ENCODE peak calls at places on chromosome 17, in six cellular contexts. One of them, this sample, is unnamed.

GRCh38 chr17:37642706-37643105 is 540 bp downstream of the DDX52 start:
- DNase-seq in HepG2: no peak
- DNase-seq in H1: no peak
- DNase-seq in SK-N-SH: peak; percentile 19
- DNase-seq in K562: peak; percentile 17
- DNase-seq in GM12878: no peak
- DNase-seq in this sample: no peak

GRCh38 chr17:15409721-15410247 is 57.6 kb downstream of the CDRT4 start:
- DNase-seq in H1: no peak
- DNase-seq in SK-N-SH: no peak
- DNase-seq in HepG2: no peak
- DNase-seq in K562: no peak
- DNase-seq in GM12878: no peak
- DNase-seq in this sample: no peak

GRCh38 chr17:35073183-35073790 is 9.8 kb upstream of the RFFL start:
- DNase-seq in SK-N-SH: no peak
- DNase-seq in HepG2: no peak
- DNase-seq in H1: no peak
- DNase-seq in K562: no peak
- DNase-seq in GM12878: no peak
- DNase-seq in this sample: no peak

GRCh38 chr17:18261146-18261515 is 669 bp downstream of the MIEF2 start:
- DNase-seq in GM12878: no peak
- DNase-seq in HepG2: peak; percentile 24
- DNase-seq in H1: peak; percentile 64
- DNase-seq in K562: peak; percentile 38
- DNase-seq in SK-N-SH: peak; percentile 60
- DNase-seq in this sample: no peak

GRCh38 chr17:27569257-27569722 is 61.7 kb upstream of the LGALS9 start:
- DNase-seq in HepG2: no peak
- DNase-seq in K562: peak; percentile 93
- DNase-seq in SK-N-SH: peak; percentile 64
- DNase-seq in GM12878: no peak
- DNase-seq in H1: peak; percentile 81
- DNase-seq in this sample: peak; percentile 62

GRCh38 chr17:43360739-43361498 is 37.9 kb upstream of the ARL4D start:
- DNase-seq in K562: no peak
- DNase-seq in GM12878: peak; percentile 100
- DNase-seq in H1: peak; percentile 88
- DNase-seq in SK-N-SH: peak; percentile 78
- DNase-seq in HepG2: peak; percentile 99
- DNase-seq in this sample: peak; percentile 97

GRCh38 chr17:45019177-45019711 is 32.2 kb downstream of the DCAKD start:
- DNase-seq in GM12878: no peak
- DNase-seq in SK-N-SH: peak; percentile 91
- DNase-seq in HepG2: no peak
- DNase-seq in K562: peak; percentile 70
- DNase-seq in H1: no peak
- DNase-seq in this sample: peak; percentile 25

GRCh38 chr17:56808503-56808902 is 25.2 kb downstream of the C17orf67 start:
- DNase-seq in GM12878: no peak
- DNase-seq in SK-N-SH: no peak
- DNase-seq in HepG2: no peak
- DNase-seq in H1: no peak
- DNase-seq in K562: no peak
- DNase-seq in this sample: no peak

GRCh38 chr17:82922646-82923045 is 82.8 kb upstream of the ZNF750 start:
- DNase-seq in HepG2: no peak
- DNase-seq in SK-N-SH: no peak
- DNase-seq in K562: no peak
- DNase-seq in H1: no peak
- DNase-seq in GM12878: no peak
- DNase-seq in this sample: no peak

GRCh38 chr17:44871546-44871945 is 23.9 kb downstream of the HIGD1B start:
- DNase-seq in K562: no peak
- DNase-seq in SK-N-SH: no peak
- DNase-seq in H1: no peak
- DNase-seq in HepG2: no peak
- DNase-seq in GM12878: no peak
- DNase-seq in this sample: no peak

GRCh38 chr17:39096435-39097158 is 54.8 kb downstream of the PLXDC1 start:
- DNase-seq in HepG2: no peak
- DNase-seq in GM12878: no peak
- DNase-seq in H1: no peak
- DNase-seq in K562: no peak
- DNase-seq in SK-N-SH: no peak
- DNase-seq in this sample: peak; percentile 64

GRCh38 chr17:57357830-57358426 is 101.6 kb downstream of the MSI2 start:
- DNase-seq in SK-N-SH: no peak
- DNase-seq in HepG2: no peak
- DNase-seq in H1: no peak
- DNase-seq in K562: no peak
- DNase-seq in GM12878: peak; percentile 87
- DNase-seq in this sample: no peak

GRCh38 chr17:17810374-17811248 is 26.2 kb downstream of the SREBF1 start:
- DNase-seq in SK-N-SH: no peak
- DNase-seq in K562: no peak
- DNase-seq in GM12878: no peak
- DNase-seq in HepG2: no peak
- DNase-seq in H1: peak; percentile 84
- DNase-seq in this sample: no peak

GRCh38 chr17:9987779-9988585 is 82.9 kb upstream of the RCVRN start:
- DNase-seq in H1: peak; percentile 72
- DNase-seq in GM12878: no peak
- DNase-seq in K562: peak; percentile 50
- DNase-seq in HepG2: peak; percentile 18
- DNase-seq in SK-N-SH: peak; percentile 58
- DNase-seq in this sample: peak; percentile 4

GRCh38 chr17:72171703-72172670 is 51.2 kb downstream of the SOX9 start:
- DNase-seq in K562: no peak
- DNase-seq in GM12878: no peak
- DNase-seq in HepG2: no peak
- DNase-seq in H1: no peak
- DNase-seq in SK-N-SH: no peak
- DNase-seq in this sample: no peak

GRCh38 chr17:37176683-37177082 is 199.1 kb upstream of the C17orf78 start:
- DNase-seq in H1: no peak
- DNase-seq in HepG2: no peak
- DNase-seq in SK-N-SH: no peak
- DNase-seq in GM12878: no peak
- DNase-seq in K562: no peak
- DNase-seq in this sample: no peak

GRCh38 chr17:47935961-47936360 is 5.4 kb upstream of the PNPO start:
- DNase-seq in K562: peak; percentile 93
- DNase-seq in GM12878: no peak
- DNase-seq in SK-N-SH: no peak
- DNase-seq in H1: no peak
- DNase-seq in HepG2: no peak
- DNase-seq in this sample: no peak

GRCh38 chr17:77727216-77727615 is 231.3 kb upstream of the TNRC6C start:
- DNase-seq in H1: peak; percentile 27
- DNase-seq in GM12878: no peak
- DNase-seq in HepG2: no peak
- DNase-seq in SK-N-SH: no peak
- DNase-seq in K562: no peak
- DNase-seq in this sample: no peak

GRCh38 chr17:12982224-12982623 is 35.6 kb downstream of the ELAC2 start:
- DNase-seq in GM12878: peak; percentile 4
- DNase-seq in K562: no peak
- DNase-seq in SK-N-SH: no peak
- DNase-seq in HepG2: no peak
- DNase-seq in H1: no peak
- DNase-seq in this sample: peak; percentile 23

GRCh38 chr17:47324224-47325020 is 667 bp downstream of the EFCAB13 start:
- DNase-seq in H1: no peak
- DNase-seq in K562: peak; percentile 35
- DNase-seq in SK-N-SH: no peak
- DNase-seq in HepG2: no peak
- DNase-seq in GM12878: peak; percentile 53
- DNase-seq in this sample: peak; percentile 40

GRCh38 chr17:48129981-48130380 is 22.4 kb downstream of the SNX11 start:
- DNase-seq in SK-N-SH: peak; percentile 47
- DNase-seq in K562: no peak
- DNase-seq in GM12878: no peak
- DNase-seq in HepG2: no peak
- DNase-seq in H1: no peak
- DNase-seq in this sample: no peak

GRCh38 chr17:47719411-47720152 is 13.5 kb upstream of the TBX21 start:
- DNase-seq in H1: no peak
- DNase-seq in GM12878: no peak
- DNase-seq in SK-N-SH: no peak
- DNase-seq in HepG2: no peak
- DNase-seq in K562: peak; percentile 32
- DNase-seq in this sample: no peak

GRCh38 chr17:18185391-18185790 is 1.8 kb downstream of the ALKBH5 start:
- DNase-seq in K562: no peak
- DNase-seq in SK-N-SH: no peak
- DNase-seq in HepG2: no peak
- DNase-seq in H1: no peak
- DNase-seq in GM12878: no peak
- DNase-seq in this sample: no peak

GRCh38 chr17:65292430-65292829 is 155.3 kb downstream of the RGS9 start:
- DNase-seq in SK-N-SH: no peak
- DNase-seq in HepG2: no peak
- DNase-seq in H1: no peak
- DNase-seq in GM12878: no peak
- DNase-seq in K562: no peak
- DNase-seq in this sample: no peak

GRCh38 chr17:65290616-65291015 is 153.4 kb downstream of the RGS9 start:
- DNase-seq in H1: no peak
- DNase-seq in SK-N-SH: no peak
- DNase-seq in HepG2: no peak
- DNase-seq in K562: no peak
- DNase-seq in GM12878: no peak
- DNase-seq in this sample: no peak

GRCh38 chr17:65293584-65294183 is 156.5 kb downstream of the RGS9 start:
- DNase-seq in K562: no peak
- DNase-seq in SK-N-SH: no peak
- DNase-seq in GM12878: no peak
- DNase-seq in H1: no peak
- DNase-seq in HepG2: no peak
- DNase-seq in this sample: no peak

GRCh38 chr17:65287040-65287439 is 149.9 kb downstream of the RGS9 start:
- DNase-seq in K562: no peak
- DNase-seq in GM12878: no peak
- DNase-seq in HepG2: no peak
- DNase-seq in SK-N-SH: no peak
- DNase-seq in H1: no peak
- DNase-seq in this sample: no peak

GRCh38 chr17:65290041-65290440 is 152.9 kb downstream of the RGS9 start:
- DNase-seq in GM12878: no peak
- DNase-seq in K562: no peak
- DNase-seq in H1: no peak
- DNase-seq in HepG2: no peak
- DNase-seq in SK-N-SH: no peak
- DNase-seq in this sample: no peak
- TF ChIP-seq GABPA in GM12878: no peak
- TF ChIP-seq GABPA in K562: no peak
- TF ChIP-seq GABPA in H1: no peak
- TF ChIP-seq GABPA in HepG2: no peak
- TF ChIP-seq GABPA in SK-N-SH: no peak
- TF ChIP-seq GABPA in this sample: no peak

DNA sequence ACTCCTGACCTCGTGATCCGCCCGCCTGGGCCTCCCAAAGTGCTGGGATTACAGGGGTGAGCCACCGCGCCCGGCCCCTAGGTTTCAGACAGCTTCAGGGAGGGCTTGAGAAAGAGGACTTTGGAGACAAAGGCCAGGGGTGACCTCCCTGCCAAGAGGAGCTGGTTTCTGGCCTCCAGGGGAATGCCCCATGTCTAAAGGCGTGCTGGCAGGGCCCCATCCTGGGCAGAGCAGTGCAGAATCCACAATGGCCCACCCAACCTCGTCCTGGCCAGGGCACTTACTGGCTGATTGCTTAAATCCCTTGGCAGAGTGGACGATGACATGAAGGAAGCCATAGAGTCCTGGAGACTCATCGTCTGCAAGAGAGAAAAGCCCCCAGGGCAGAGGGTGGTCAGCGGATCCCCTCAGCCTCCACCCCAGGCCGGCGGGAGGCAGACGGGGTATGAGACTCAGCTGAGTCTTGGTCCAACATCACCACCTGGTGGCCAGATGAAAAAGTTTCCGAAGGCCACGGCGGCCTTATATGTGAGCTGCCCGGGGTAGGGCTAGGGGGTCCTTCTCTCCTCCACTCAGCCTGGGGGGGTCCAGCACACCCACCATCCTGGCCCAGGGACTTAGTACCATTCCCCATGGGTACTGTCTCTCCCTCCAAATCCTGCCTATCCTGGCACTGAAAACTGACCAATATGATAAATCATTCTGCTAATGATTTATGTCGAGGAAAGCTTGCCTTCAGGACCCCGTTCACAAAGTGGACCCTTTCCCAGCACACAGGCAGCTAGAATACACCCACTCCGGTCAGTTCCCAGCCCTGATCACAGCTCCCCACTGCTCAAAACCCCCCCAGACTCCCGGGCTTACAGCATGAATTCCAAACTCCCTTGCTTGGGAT is 59.1 kb downstream of the TIMM22 start:
- DNase-seq in SK-N-SH: peak; percentile 90
- DNase-seq in H1: peak; percentile 87
- DNase-seq in K562: peak; percentile 71
- DNase-seq in GM12878: no peak
- DNase-seq in HepG2: peak; percentile 47
- DNase-seq in this sample: no peak
- TF ChIP-seq GABPA in SK-N-SH: no peak
- TF ChIP-seq GABPA in H1: no peak
- TF ChIP-seq GABPA in K562: no peak
- TF ChIP-seq GABPA in GM12878: no peak
- TF ChIP-seq GABPA in HepG2: no peak
- TF ChIP-seq GABPA in this sample: no peak

GRCh38 chr17:50123649-50124349 is 6.2 kb downstream of the SAMD14 start:
- DNase-seq in GM12878: no peak
- DNase-seq in SK-N-SH: peak; percentile 61
- DNase-seq in H1: no peak
- DNase-seq in HepG2: no peak
- DNase-seq in K562: no peak
- DNase-seq in this sample: no peak
- TF ChIP-seq GABPA in GM12878: no peak
- TF ChIP-seq GABPA in SK-N-SH: no peak
- TF ChIP-seq GABPA in H1: no peak
- TF ChIP-seq GABPA in HepG2: no peak
- TF ChIP-seq GABPA in K562: no peak
- TF ChIP-seq GABPA in this sample: no peak

GRCh38 chr17:54840885-54841614 is 59.6 kb upstream of the TOM1L1 start:
- DNase-seq in SK-N-SH: no peak
- DNase-seq in K562: no peak
- DNase-seq in GM12878: no peak
- DNase-seq in HepG2: no peak
- DNase-seq in H1: no peak
- DNase-seq in this sample: no peak

GRCh38 chr17:54835015-54835414 is 65.6 kb upstream of the TOM1L1 start:
- DNase-seq in SK-N-SH: no peak
- DNase-seq in HepG2: no peak
- DNase-seq in K562: no peak
- DNase-seq in GM12878: no peak
- DNase-seq in H1: no peak
- DNase-seq in this sample: no peak

GRCh38 chr17:54844262-54844661 is 56.4 kb upstream of the TOM1L1 start:
- DNase-seq in K562: no peak
- DNase-seq in HepG2: no peak
- DNase-seq in GM12878: no peak
- DNase-seq in H1: no peak
- DNase-seq in SK-N-SH: no peak
- DNase-seq in this sample: no peak

GRCh38 chr17:54836723-54837462 is 63.8 kb upstream of the TOM1L1 start:
- DNase-seq in GM12878: no peak
- DNase-seq in SK-N-SH: no peak
- DNase-seq in H1: no peak
- DNase-seq in HepG2: no peak
- DNase-seq in K562: no peak
- DNase-seq in this sample: no peak

GRCh38 chr17:54839022-54839806 is 61.4 kb upstream of the TOM1L1 start:
- DNase-seq in HepG2: no peak
- DNase-seq in K562: no peak
- DNase-seq in GM12878: no peak
- DNase-seq in H1: no peak
- DNase-seq in SK-N-SH: peak; percentile 21
- DNase-seq in this sample: no peak
- TF ChIP-seq GABPA in HepG2: no peak
- TF ChIP-seq GABPA in K562: no peak
- TF ChIP-seq GABPA in GM12878: no peak
- TF ChIP-seq GABPA in H1: no peak
- TF ChIP-seq GABPA in SK-N-SH: no peak
- TF ChIP-seq GABPA in this sample: no peak